ENCODE peak calls at places on chromosomes 3 and 15, in six cellular contexts. One of them, this sample, is unnamed.

GRCh38 chr3:32467333-32468070 is 35.1 kb downstream of the CMTM6 start:
- DNase-seq in NCI-H1436 treated with DMSO at 0.1 percent for 48 hours: no peak
- DNase-seq in foreskin fibroblast: peak
- DNase-seq in SW 1271: no peak
- DNase-seq in stimulated activated CD8-positive, alpha-beta memory T cell treated with anti-CD3 and anti-CD28 coated beads, Interleukin-15, amount 100 ng/mL, for 48 hours: peak
- DNase-seq in stimulated activated CD4-positive, alpha-beta T cell treated with anti-CD3 and anti-CD28 coated beads, Interleukin-1b, Interleukin-23, amount 100 ng/mL, for 4 hours: peak
- DNase-seq in this sample: peak

GRCh38 chr15:80615783-80616391 is 79.2 kb upstream of the ABHD17C start:
- DNase-seq in SW 1271: no peak
- DNase-seq in stimulated activated CD4-positive, alpha-beta T cell treated with anti-CD3 and anti-CD28 coated beads, Interleukin-1b, Interleukin-23, amount 100 ng/mL, for 4 hours: no peak
- DNase-seq in NCI-H1436 treated with DMSO at 0.1 percent for 48 hours: peak
- DNase-seq in foreskin fibroblast: peak
- DNase-seq in stimulated activated CD8-positive, alpha-beta memory T cell treated with anti-CD3 and anti-CD28 coated beads, Interleukin-15, amount 100 ng/mL, for 48 hours: no peak
- DNase-seq in this sample: no peak

GRCh38 chr15:75554717-75555116 is 24.4 kb downstream of the PTPN9 start:
- DNase-seq in stimulated activated CD4-positive, alpha-beta T cell treated with anti-CD3 and anti-CD28 coated beads, Interleukin-1b, Interleukin-23, amount 100 ng/mL, for 4 hours: no peak
- DNase-seq in stimulated activated CD8-positive, alpha-beta memory T cell treated with anti-CD3 and anti-CD28 coated beads, Interleukin-15, amount 100 ng/mL, for 48 hours: no peak
- DNase-seq in NCI-H1436 treated with DMSO at 0.1 percent for 48 hours: no peak
- DNase-seq in foreskin fibroblast: peak
- DNase-seq in SW 1271: no peak
- DNase-seq in this sample: no peak

GRCh38 chr3:151171145-151171544 is 31.9 kb downstream of the GPR171 start:
- DNase-seq in NCI-H1436 treated with DMSO at 0.1 percent for 48 hours: no peak
- DNase-seq in stimulated activated CD8-positive, alpha-beta memory T cell treated with anti-CD3 and anti-CD28 coated beads, Interleukin-15, amount 100 ng/mL, for 48 hours: peak
- DNase-seq in stimulated activated CD4-positive, alpha-beta T cell treated with anti-CD3 and anti-CD28 coated beads, Interleukin-1b, Interleukin-23, amount 100 ng/mL, for 4 hours: no peak
- DNase-seq in SW 1271: no peak
- DNase-seq in foreskin fibroblast: peak
- DNase-seq in this sample: no peak

GRCh38 chr15:40198364-40199085 is 37.7 kb downstream of the BUB1B start:
- DNase-seq in SW 1271: no peak
- DNase-seq in NCI-H1436 treated with DMSO at 0.1 percent for 48 hours: no peak
- DNase-seq in foreskin fibroblast: no peak
- DNase-seq in stimulated activated CD4-positive, alpha-beta T cell treated with anti-CD3 and anti-CD28 coated beads, Interleukin-1b, Interleukin-23, amount 100 ng/mL, for 4 hours: no peak
- DNase-seq in stimulated activated CD8-positive, alpha-beta memory T cell treated with anti-CD3 and anti-CD28 coated beads, Interleukin-15, amount 100 ng/mL, for 48 hours: no peak
- DNase-seq in this sample: no peak

GRCh38 chr15:56587686-56588085 is 122.7 kb upstream of the MNS1 start:
- DNase-seq in NCI-H1436 treated with DMSO at 0.1 percent for 48 hours: no peak
- DNase-seq in foreskin fibroblast: peak
- DNase-seq in stimulated activated CD8-positive, alpha-beta memory T cell treated with anti-CD3 and anti-CD28 coated beads, Interleukin-15, amount 100 ng/mL, for 48 hours: no peak
- DNase-seq in stimulated activated CD4-positive, alpha-beta T cell treated with anti-CD3 and anti-CD28 coated beads, Interleukin-1b, Interleukin-23, amount 100 ng/mL, for 4 hours: no peak
- DNase-seq in SW 1271: no peak
- DNase-seq in this sample: no peak

GRCh38 chr15:31974855-31975421 is 55.4 kb upstream of the CHRNA7 start:
- DNase-seq in stimulated activated CD4-positive, alpha-beta T cell treated with anti-CD3 and anti-CD28 coated beads, Interleukin-1b, Interleukin-23, amount 100 ng/mL, for 4 hours: no peak
- DNase-seq in foreskin fibroblast: peak
- DNase-seq in SW 1271: no peak
- DNase-seq in NCI-H1436 treated with DMSO at 0.1 percent for 48 hours: no peak
- DNase-seq in stimulated activated CD8-positive, alpha-beta memory T cell treated with anti-CD3 and anti-CD28 coated beads, Interleukin-15, amount 100 ng/mL, for 48 hours: no peak
- DNase-seq in this sample: peak

GRCh38 chr3:113232367-113232766 is 21.0 kb downstream of the BOC start:
- DNase-seq in stimulated activated CD4-positive, alpha-beta T cell treated with anti-CD3 and anti-CD28 coated beads, Interleukin-1b, Interleukin-23, amount 100 ng/mL, for 4 hours: no peak
- DNase-seq in NCI-H1436 treated with DMSO at 0.1 percent for 48 hours: no peak
- DNase-seq in SW 1271: no peak
- DNase-seq in stimulated activated CD8-positive, alpha-beta memory T cell treated with anti-CD3 and anti-CD28 coated beads, Interleukin-15, amount 100 ng/mL, for 48 hours: no peak
- DNase-seq in foreskin fibroblast: peak
- DNase-seq in this sample: no peak

GRCh38 chr15:49379996-49380395 is 43.0 kb upstream of the FGF7 start:
- DNase-seq in NCI-H1436 treated with DMSO at 0.1 percent for 48 hours: no peak
- DNase-seq in SW 1271: no peak
- DNase-seq in stimulated activated CD8-positive, alpha-beta memory T cell treated with anti-CD3 and anti-CD28 coated beads, Interleukin-15, amount 100 ng/mL, for 48 hours: no peak
- DNase-seq in foreskin fibroblast: no peak
- DNase-seq in stimulated activated CD4-positive, alpha-beta T cell treated with anti-CD3 and anti-CD28 coated beads, Interleukin-1b, Interleukin-23, amount 100 ng/mL, for 4 hours: no peak
- DNase-seq in this sample: no peak

GRCh38 chr3:37993811-37994638 is 3.4 kb downstream of the VILL start:
- DNase-seq in stimulated activated CD8-positive, alpha-beta memory T cell treated with anti-CD3 and anti-CD28 coated beads, Interleukin-15, amount 100 ng/mL, for 48 hours: peak
- DNase-seq in NCI-H1436 treated with DMSO at 0.1 percent for 48 hours: no peak
- DNase-seq in foreskin fibroblast: peak
- DNase-seq in SW 1271: no peak
- DNase-seq in stimulated activated CD4-positive, alpha-beta T cell treated with anti-CD3 and anti-CD28 coated beads, Interleukin-1b, Interleukin-23, amount 100 ng/mL, for 4 hours: peak
- DNase-seq in this sample: peak